ENCODE peak calls at places on chromosomes 1 and 21, in ten cellular contexts. One of them, this sample, is unnamed.

GRCh38 chr21:26800001-26800400 is 45.2 kb downstream of the ADAMTS1 start:
- DNase-seq in Peyer's patch: no peak
- DNase-seq in osteocyte: no peak
- DNase-seq in progenitor cell of endocrine pancreas: no peak
- DNase-seq in GM20000: no peak
- DNase-seq in activated CD8-positive, alpha-beta T cell treated with anti-CD3 and anti-CD28 coated beads for 36 hours: no peak
- DNase-seq in lower leg skin: no peak
- DNase-seq in ovary: peak
- DNase-seq in PC-3: no peak
- DNase-seq in colonic mucosa: no peak
- DNase-seq in this sample: no peak

GRCh38 chr21:36377391-36377842 is 7.8 kb upstream of the CHAF1B start:
- DNase-seq in progenitor cell of endocrine pancreas: no peak
- DNase-seq in osteocyte: no peak
- DNase-seq in ovary: no peak
- DNase-seq in lower leg skin: no peak
- DNase-seq in GM20000: no peak
- DNase-seq in Peyer's patch: no peak
- DNase-seq in PC-3: no peak
- DNase-seq in colonic mucosa: no peak
- DNase-seq in activated CD8-positive, alpha-beta T cell treated with anti-CD3 and anti-CD28 coated beads for 36 hours: no peak
- DNase-seq in this sample: no peak

GRCh38 chr1:163877016-163877415 is 555.3 kb downstream of the NUF2 start:
- DNase-seq in Peyer's patch: no peak
- DNase-seq in osteocyte: no peak
- DNase-seq in colonic mucosa: no peak
- DNase-seq in activated CD8-positive, alpha-beta T cell treated with anti-CD3 and anti-CD28 coated beads for 36 hours: no peak
- DNase-seq in ovary: no peak
- DNase-seq in lower leg skin: no peak
- DNase-seq in progenitor cell of endocrine pancreas: no peak
- DNase-seq in GM20000: no peak
- DNase-seq in PC-3: no peak
- DNase-seq in this sample: no peak

GRCh38 chr21:45317401-45318145 is 29.9 kb upstream of the POFUT2 start:
- DNase-seq in progenitor cell of endocrine pancreas: no peak
- DNase-seq in ovary: peak
- DNase-seq in GM20000: no peak
- DNase-seq in lower leg skin: no peak
- DNase-seq in PC-3: peak
- DNase-seq in activated CD8-positive, alpha-beta T cell treated with anti-CD3 and anti-CD28 coated beads for 36 hours: no peak
- DNase-seq in Peyer's patch: no peak
- DNase-seq in osteocyte: no peak
- DNase-seq in colonic mucosa: no peak
- DNase-seq in this sample: no peak

GRCh38 chr1:40982721-40983120 is 3.2 kb downstream of the CTPS1 start:
- DNase-seq in osteocyte: no peak
- DNase-seq in Peyer's patch: no peak
- DNase-seq in progenitor cell of endocrine pancreas: no peak
- DNase-seq in PC-3: no peak
- DNase-seq in colonic mucosa: no peak
- DNase-seq in lower leg skin: no peak
- DNase-seq in GM20000: no peak
- DNase-seq in ovary: no peak
- DNase-seq in activated CD8-positive, alpha-beta T cell treated with anti-CD3 and anti-CD28 coated beads for 36 hours: no peak
- DNase-seq in this sample: no peak

GRCh38 chr1:236768601-236769000 is 26.5 kb upstream of the MTR start:
- DNase-seq in GM20000: no peak
- DNase-seq in ovary: no peak
- DNase-seq in osteocyte: no peak
- DNase-seq in colonic mucosa: no peak
- DNase-seq in Peyer's patch: no peak
- DNase-seq in lower leg skin: no peak
- DNase-seq in PC-3: no peak
- DNase-seq in progenitor cell of endocrine pancreas: no peak
- DNase-seq in activated CD8-positive, alpha-beta T cell treated with anti-CD3 and anti-CD28 coated beads for 36 hours: no peak
- DNase-seq in this sample: no peak

GRCh38 chr1:70499695-70500094 is 88.6 kb downstream of the CTH start:
- DNase-seq in activated CD8-positive, alpha-beta T cell treated with anti-CD3 and anti-CD28 coated beads for 36 hours: no peak
- DNase-seq in progenitor cell of endocrine pancreas: no peak
- DNase-seq in lower leg skin: no peak
- DNase-seq in colonic mucosa: no peak
- DNase-seq in osteocyte: no peak
- DNase-seq in ovary: no peak
- DNase-seq in Peyer's patch: no peak
- DNase-seq in PC-3: peak
- DNase-seq in GM20000: no peak
- DNase-seq in this sample: no peak

GRCh38 chr1:62515055-62515454 is 78.2 kb downstream of the USP1 start:
- DNase-seq in lower leg skin: no peak
- DNase-seq in ovary: no peak
- DNase-seq in progenitor cell of endocrine pancreas: no peak
- DNase-seq in PC-3: no peak
- DNase-seq in colonic mucosa: no peak
- DNase-seq in Peyer's patch: no peak
- DNase-seq in GM20000: no peak
- DNase-seq in osteocyte: no peak
- DNase-seq in activated CD8-positive, alpha-beta T cell treated with anti-CD3 and anti-CD28 coated beads for 36 hours: no peak
- DNase-seq in this sample: no peak

GRCh38 chr1:82874041-82874440 is 1073.3 kb downstream of the ADGRL2 start:
- DNase-seq in lower leg skin: no peak
- DNase-seq in PC-3: no peak
- DNase-seq in ovary: no peak
- DNase-seq in colonic mucosa: no peak
- DNase-seq in activated CD8-positive, alpha-beta T cell treated with anti-CD3 and anti-CD28 coated beads for 36 hours: no peak
- DNase-seq in osteocyte: no peak
- DNase-seq in progenitor cell of endocrine pancreas: no peak
- DNase-seq in GM20000: no peak
- DNase-seq in Peyer's patch: no peak
- DNase-seq in this sample: no peak
- TF ChIP-seq CTCF in lower leg skin: no peak
- TF ChIP-seq CTCF in PC-3: no peak
- TF ChIP-seq CTCF in ovary: no peak
- TF ChIP-seq CTCF in colonic mucosa: no peak
- TF ChIP-seq CTCF in activated CD8-positive, alpha-beta T cell treated with anti-CD3 and anti-CD28 coated beads for 36 hours: no peak
- TF ChIP-seq CTCF in osteocyte: no peak
- TF ChIP-seq CTCF in progenitor cell of endocrine pancreas: no peak
- TF ChIP-seq CTCF in GM20000: no peak
- TF ChIP-seq CTCF in Peyer's patch: no peak
- TF ChIP-seq CTCF in this sample: no peak

GRCh38 chr1:115463347-115463746 is 125.3 kb upstream of the NGF start:
- DNase-seq in colonic mucosa: no peak
- DNase-seq in activated CD8-positive, alpha-beta T cell treated with anti-CD3 and anti-CD28 coated beads for 36 hours: no peak
- DNase-seq in PC-3: peak
- DNase-seq in lower leg skin: peak
- DNase-seq in Peyer's patch: no peak
- DNase-seq in ovary: no peak
- DNase-seq in progenitor cell of endocrine pancreas: no peak
- DNase-seq in GM20000: no peak
- DNase-seq in osteocyte: peak
- DNase-seq in this sample: no peak

GRCh38 chr1:115465802-115466363 is 127.8 kb upstream of the NGF start:
- DNase-seq in GM20000: no peak
- DNase-seq in activated CD8-positive, alpha-beta T cell treated with anti-CD3 and anti-CD28 coated beads for 36 hours: no peak
- DNase-seq in lower leg skin: no peak
- DNase-seq in progenitor cell of endocrine pancreas: no peak
- DNase-seq in PC-3: no peak
- DNase-seq in osteocyte: peak
- DNase-seq in Peyer's patch: no peak
- DNase-seq in ovary: no peak
- DNase-seq in colonic mucosa: no peak
- DNase-seq in this sample: no peak

GRCh38 chr1:115467790-115468189 is 129.7 kb upstream of the NGF start:
- DNase-seq in osteocyte: peak
- DNase-seq in ovary: no peak
- DNase-seq in PC-3: no peak
- DNase-seq in GM20000: no peak
- DNase-seq in Peyer's patch: no peak
- DNase-seq in activated CD8-positive, alpha-beta T cell treated with anti-CD3 and anti-CD28 coated beads for 36 hours: no peak
- DNase-seq in lower leg skin: no peak
- DNase-seq in colonic mucosa: peak
- DNase-seq in progenitor cell of endocrine pancreas: no peak
- DNase-seq in this sample: no peak

GRCh38 chr1:115467196-115467595 is 129.1 kb upstream of the NGF start:
- DNase-seq in activated CD8-positive, alpha-beta T cell treated with anti-CD3 and anti-CD28 coated beads for 36 hours: no peak
- DNase-seq in PC-3: no peak
- DNase-seq in progenitor cell of endocrine pancreas: no peak
- DNase-seq in GM20000: no peak
- DNase-seq in Peyer's patch: no peak
- DNase-seq in lower leg skin: no peak
- DNase-seq in ovary: no peak
- DNase-seq in colonic mucosa: no peak
- DNase-seq in osteocyte: no peak
- DNase-seq in this sample: no peak

DNA sequence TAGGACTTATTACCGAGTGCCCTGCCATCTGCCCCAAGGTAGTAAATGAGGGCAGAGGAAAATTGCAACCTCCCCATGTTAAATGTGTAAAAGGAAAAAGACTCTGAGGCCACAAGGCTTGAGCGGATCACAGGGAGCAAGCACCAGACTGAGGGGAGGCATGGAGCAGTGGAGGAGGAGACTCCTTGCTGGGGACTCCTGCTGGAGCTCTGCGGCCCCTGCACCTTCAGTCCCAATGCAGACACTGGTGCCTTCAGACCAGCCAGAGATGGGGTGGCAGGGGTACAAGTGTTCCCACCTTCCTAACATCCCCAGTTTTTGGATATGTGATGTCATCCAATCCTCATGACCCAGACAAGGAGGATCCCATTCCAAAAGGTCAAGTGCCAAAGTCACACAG is 128.4 kb upstream of the NGF start:
- DNase-seq in Peyer's patch: no peak
- DNase-seq in ovary: no peak
- DNase-seq in activated CD8-positive, alpha-beta T cell treated with anti-CD3 and anti-CD28 coated beads for 36 hours: no peak
- DNase-seq in PC-3: no peak
- DNase-seq in colonic mucosa: no peak
- DNase-seq in osteocyte: peak
- DNase-seq in progenitor cell of endocrine pancreas: no peak
- DNase-seq in lower leg skin: no peak
- DNase-seq in GM20000: no peak
- DNase-seq in this sample: no peak
- TF ChIP-seq CTCF in Peyer's patch: no peak
- TF ChIP-seq CTCF in ovary: no peak
- TF ChIP-seq CTCF in activated CD8-positive, alpha-beta T cell treated with anti-CD3 and anti-CD28 coated beads for 36 hours: no peak
- TF ChIP-seq CTCF in PC-3: peak
- TF ChIP-seq CTCF in colonic mucosa: no peak
- TF ChIP-seq CTCF in osteocyte: peak
- TF ChIP-seq CTCF in progenitor cell of endocrine pancreas: peak
- TF ChIP-seq CTCF in lower leg skin: no peak
- TF ChIP-seq CTCF in GM20000: no peak
- TF ChIP-seq CTCF in this sample: no peak

GRCh38 chr1:24896596-24897262 is 33.3 kb downstream of the RUNX3 start:
- DNase-seq in Peyer's patch: no peak
- DNase-seq in GM20000: no peak
- DNase-seq in lower leg skin: peak
- DNase-seq in ovary: peak
- DNase-seq in activated CD8-positive, alpha-beta T cell treated with anti-CD3 and anti-CD28 coated beads for 36 hours: no peak
- DNase-seq in osteocyte: peak
- DNase-seq in PC-3: no peak
- DNase-seq in colonic mucosa: peak
- DNase-seq in progenitor cell of endocrine pancreas: no peak
- DNase-seq in this sample: no peak

GRCh38 chr1:24897263-24898151 is 32.6 kb downstream of the RUNX3 start:
- DNase-seq in osteocyte: peak
- DNase-seq in lower leg skin: peak
- DNase-seq in PC-3: no peak
- DNase-seq in Peyer's patch: no peak
- DNase-seq in colonic mucosa: peak
- DNase-seq in GM20000: peak
- DNase-seq in progenitor cell of endocrine pancreas: no peak
- DNase-seq in activated CD8-positive, alpha-beta T cell treated with anti-CD3 and anti-CD28 coated beads for 36 hours: no peak
- DNase-seq in ovary: peak
- DNase-seq in this sample: no peak

GRCh38 chr1:24895511-24895910 is 34.6 kb downstream of the RUNX3 start:
- DNase-seq in osteocyte: no peak
- DNase-seq in GM20000: no peak
- DNase-seq in colonic mucosa: no peak
- DNase-seq in activated CD8-positive, alpha-beta T cell treated with anti-CD3 and anti-CD28 coated beads for 36 hours: no peak
- DNase-seq in PC-3: no peak
- DNase-seq in lower leg skin: peak
- DNase-seq in Peyer's patch: no peak
- DNase-seq in ovary: no peak
- DNase-seq in progenitor cell of endocrine pancreas: no peak
- DNase-seq in this sample: no peak

GRCh38 chr1:24898152-24898908 is 31.7 kb downstream of the RUNX3 start:
- DNase-seq in ovary: peak
- DNase-seq in lower leg skin: peak
- DNase-seq in colonic mucosa: peak
- DNase-seq in progenitor cell of endocrine pancreas: peak
- DNase-seq in osteocyte: peak
- DNase-seq in GM20000: peak
- DNase-seq in PC-3: peak
- DNase-seq in Peyer's patch: peak
- DNase-seq in activated CD8-positive, alpha-beta T cell treated with anti-CD3 and anti-CD28 coated beads for 36 hours: peak
- DNase-seq in this sample: peak

GRCh38 chr1:24896176-24896575 is 33.9 kb downstream of the RUNX3 start:
- DNase-seq in PC-3: no peak
- DNase-seq in colonic mucosa: peak
- DNase-seq in progenitor cell of endocrine pancreas: no peak
- DNase-seq in osteocyte: no peak
- DNase-seq in GM20000: no peak
- DNase-seq in lower leg skin: peak
- DNase-seq in ovary: peak
- DNase-seq in activated CD8-positive, alpha-beta T cell treated with anti-CD3 and anti-CD28 coated beads for 36 hours: no peak
- DNase-seq in Peyer's patch: no peak
- DNase-seq in this sample: no peak
- TF ChIP-seq CTCF in PC-3: no peak
- TF ChIP-seq CTCF in colonic mucosa: no peak
- TF ChIP-seq CTCF in progenitor cell of endocrine pancreas: no peak
- TF ChIP-seq CTCF in osteocyte: no peak
- TF ChIP-seq CTCF in GM20000: no peak
- TF ChIP-seq CTCF in lower leg skin: no peak
- TF ChIP-seq CTCF in ovary: no peak
- TF ChIP-seq CTCF in activated CD8-positive, alpha-beta T cell treated with anti-CD3 and anti-CD28 coated beads for 36 hours: no peak
- TF ChIP-seq CTCF in Peyer's patch: no peak
- TF ChIP-seq CTCF in this sample: no peak

GRCh38 chr1:51570063-51570720 is 46.7 kb upstream of the OSBPL9 start:
- DNase-seq in activated CD8-positive, alpha-beta T cell treated with anti-CD3 and anti-CD28 coated beads for 36 hours: no peak
- DNase-seq in lower leg skin: no peak
- DNase-seq in colonic mucosa: no peak
- DNase-seq in progenitor cell of endocrine pancreas: no peak
- DNase-seq in Peyer's patch: no peak
- DNase-seq in osteocyte: no peak
- DNase-seq in ovary: no peak
- DNase-seq in GM20000: peak
- DNase-seq in PC-3: peak
- DNase-seq in this sample: no peak

GRCh38 chr1:51566260-51566659 is 47.2 kb upstream of the EPS15 start:
- DNase-seq in osteocyte: no peak
- DNase-seq in colonic mucosa: no peak
- DNase-seq in Peyer's patch: no peak
- DNase-seq in ovary: no peak
- DNase-seq in activated CD8-positive, alpha-beta T cell treated with anti-CD3 and anti-CD28 coated beads for 36 hours: no peak
- DNase-seq in progenitor cell of endocrine pancreas: no peak
- DNase-seq in GM20000: no peak
- DNase-seq in PC-3: peak
- DNase-seq in lower leg skin: no peak
- DNase-seq in this sample: no peak

GRCh38 chr1:51569284-51570062 is 47.4 kb upstream of the OSBPL9 start:
- DNase-seq in lower leg skin: no peak
- DNase-seq in Peyer's patch: peak
- DNase-seq in activated CD8-positive, alpha-beta T cell treated with anti-CD3 and anti-CD28 coated beads for 36 hours: peak
- DNase-seq in PC-3: peak
- DNase-seq in GM20000: peak
- DNase-seq in progenitor cell of endocrine pancreas: no peak
- DNase-seq in ovary: no peak
- DNase-seq in osteocyte: no peak
- DNase-seq in colonic mucosa: peak
- DNase-seq in this sample: no peak

GRCh38 chr1:51567653-51568052 is 48.6 kb upstream of the EPS15 start:
- DNase-seq in colonic mucosa: no peak
- DNase-seq in GM20000: no peak
- DNase-seq in ovary: no peak
- DNase-seq in PC-3: peak
- DNase-seq in Peyer's patch: no peak
- DNase-seq in activated CD8-positive, alpha-beta T cell treated with anti-CD3 and anti-CD28 coated beads for 36 hours: no peak
- DNase-seq in osteocyte: no peak
- DNase-seq in lower leg skin: no peak
- DNase-seq in progenitor cell of endocrine pancreas: no peak
- DNase-seq in this sample: no peak

GRCh38 chr1:51568231-51568935 is 48.5 kb upstream of the OSBPL9 start:
- DNase-seq in lower leg skin: no peak
- DNase-seq in colonic mucosa: no peak
- DNase-seq in Peyer's patch: no peak
- DNase-seq in PC-3: peak
- DNase-seq in ovary: no peak
- DNase-seq in progenitor cell of endocrine pancreas: no peak
- DNase-seq in GM20000: no peak
- DNase-seq in activated CD8-positive, alpha-beta T cell treated with anti-CD3 and anti-CD28 coated beads for 36 hours: no peak
- DNase-seq in osteocyte: no peak
- DNase-seq in this sample: no peak
- TF ChIP-seq CTCF in lower leg skin: no peak
- TF ChIP-seq CTCF in colonic mucosa: no peak
- TF ChIP-seq CTCF in Peyer's patch: no peak
- TF ChIP-seq CTCF in PC-3: no peak
- TF ChIP-seq CTCF in ovary: no peak
- TF ChIP-seq CTCF in progenitor cell of endocrine pancreas: no peak
- TF ChIP-seq CTCF in GM20000: no peak
- TF ChIP-seq CTCF in activated CD8-positive, alpha-beta T cell treated with anti-CD3 and anti-CD28 coated beads for 36 hours: no peak
- TF ChIP-seq CTCF in osteocyte: no peak
- TF ChIP-seq CTCF in this sample: no peak

This sample was measured in nephron progenitor cell.